ENCODE peak calls at places on chromosomes 12 and 14, in ten cellular contexts. A is AG04450, I is right lobe of liver, X is GM10248, Y is astrocyte of the spinal cord, Q is HCT116, N is H9, J is endodermal cell, U is stomach, F is epithelial cell of esophagus. R is an unnamed sample.

GRCh38 chr14:21498540-21499526 is 12.3 kb downstream of the METTL3 start:
- DNase-seq in X (peak), I (no peak), A (no peak), N (no peak), Y (peak), Q (peak), F (peak), J (peak), U (no peak), R (peak)

GRCh38 chr12:6604254-6605029 is 2.7 kb downstream of the CHD4 start:
- DNase-seq in A (no peak), N (no peak), F (no peak), Y (no peak), U (no peak), X (no peak), Q (no peak), J (no peak), I (peak), R (no peak)

GRCh38 chr12:68400231-68400829 is 68.2 kb upstream of the MDM1 start:
- DNase-seq in J (no peak), Y (no peak), U (no peak), F (no peak), N (no peak), X (no peak), I (no peak), Q (no peak), A (no peak), R (no peak)

GRCh38 chr14:51129130-51129529 is 34.2 kb upstream of the TRIM9 start:
- DNase-seq in I (no peak), A (no peak), J (peak), F (no peak), X (no peak), Q (no peak), N (no peak), U (no peak), Y (no peak), R (no peak)

GRCh38 chr12:29164477-29165163 is 15.5 kb downstream of the FAR2 start:
- DNase-seq in N (no peak), X (peak), Q (no peak), I (no peak), Y (peak), U (no peak), A (no peak), F (peak), J (no peak), R (no peak)

GRCh38 chr12:43740511-43741100 is 18.0 kb downstream of the PUS7L start:
- DNase-seq in Y (no peak), J (no peak), F (no peak), X (no peak), Q (no peak), N (no peak), A (no peak), U (no peak), I (no peak), R (no peak)

GRCh38 chr14:44759263-44759662 is 202.5 kb downstream of the KLHL28 start:
- DNase-seq in Y (no peak), F (no peak), I (no peak), N (no peak), J (no peak), Q (no peak), X (no peak), U (no peak), A (no peak), R (no peak)

GRCh38 chr12:52132754-52133161 is 53.3 kb downstream of the SMIM41 start:
- DNase-seq in A (no peak), X (no peak), U (no peak), Y (no peak), I (no peak), J (peak), N (no peak), Q (no peak), F (peak), R (no peak)

GRCh38 chr12:25950329-25951115 is 8.0 kb upstream of the RASSF8 start:
- DNase-seq in U (no peak), Y (no peak), Q (peak), A (no peak), X (no peak), N (no peak), F (peak), J (no peak), I (no peak), R (no peak)

GRCh38 chr12:14913381-14913781 is 25.0 kb downstream of the ERP27 start:
- DNase-seq in X (no peak), Q (peak), N (no peak), J (peak), U (peak), F (peak), I (no peak), Y (no peak), A (no peak), R (no peak)

GRCh38 chr12:54357802-54358619 is 6.3 kb downstream of the GPR84 start:
- DNase-seq in X (peak), A (no peak), N (peak), Y (no peak), Q (no peak), F (no peak), U (no peak), I (no peak), J (peak), R (peak)

GRCh38 chr14:105144666-105145380 is 23.8 kb downstream of the JAG2 start:
- DNase-seq in X (no peak), Y (no peak), A (no peak), Q (no peak), F (no peak), J (peak), U (no peak), I (no peak), N (peak), R (no peak)

GRCh38 chr14:68627868-68628604 is 164.8 kb downstream of the ZFP36L1 start:
- DNase-seq in A (no peak), Y (no peak), J (peak), N (peak), Q (peak), I (peak), F (peak), X (no peak), U (peak), R (peak)

GRCh38 chr12:9113296-9113986 is 2.3 kb downstream of the A2M start:
- DNase-seq in J (no peak), I (no peak), Y (no peak), N (no peak), A (no peak), F (no peak), U (no peak), X (no peak), Q (no peak), R (no peak)

GRCh38 chr14:92704036-92704804 is 44.2 kb downstream of the LGMN start:
- DNase-seq in F (no peak), Y (no peak), I (no peak), U (peak), Q (no peak), X (peak), A (no peak), N (no peak), J (no peak), R (no peak)

GRCh38 chr12:124464830-124465229 is 102.6 kb downstream of the NCOR2 start:
- DNase-seq in A (no peak), N (no peak), Q (no peak), X (no peak), J (no peak), F (peak), U (no peak), I (no peak), Y (no peak), R (no peak)

GRCh38 chr14:105472496-105472991 is 2.1 kb upstream of the CRIP2 start:
- DNase-seq in A (no peak), U (peak), I (peak), J (no peak), Y (no peak), N (no peak), X (no peak), F (no peak), Q (no peak), R (no peak)

GRCh38 chr14:104066279-104066678 is 19.2 kb upstream of the ASPG start:
- DNase-seq in A (no peak), J (no peak), U (no peak), F (no peak), Y (no peak), N (no peak), Q (no peak), I (no peak), X (no peak), R (no peak)

GRCh38 chr14:37889087-37889486 is 293.7 kb downstream of the TTC6 start:
- DNase-seq in Y (peak), F (no peak), J (peak), A (no peak), U (no peak), X (no peak), I (no peak), N (no peak), Q (no peak), R (no peak)

GRCh38 chr12:61308220-61308619 is 952.0 kb upstream of the USP15 start:
- DNase-seq in J (no peak), U (no peak), N (no peak), F (no peak), I (no peak), X (no peak), Y (no peak), Q (no peak), A (no peak), R (no peak)

GRCh38 chr12:29088611-29089219 is 60.4 kb upstream of the FAR2 start:
- DNase-seq in I (no peak), Q (no peak), J (no peak), N (no peak), A (no peak), F (peak), U (no peak), Y (peak), X (peak), R (no peak)

GRCh38 chr14:69376439-69376838 is 21.7 kb downstream of the ERH start:
- DNase-seq in Q (no peak), N (no peak), J (no peak), Y (peak), F (peak), I (no peak), X (no peak), A (no peak), U (no peak), R (no peak)

GRCh38 chr14:66514206-66514605 is 6.3 kb downstream of the GPHN start:
- DNase-seq in I (no peak), J (no peak), U (no peak), Y (no peak), F (peak), X (no peak), Q (no peak), A (no peak), N (no peak), R (no peak)

GRCh38 chr14:96249016-96249415 is 7.0 kb upstream of the BDKRB1 start:
- DNase-seq in I (no peak), Q (no peak), X (no peak), A (peak), J (no peak), F (peak), U (no peak), Y (peak), N (no peak), R (no peak)

GRCh38 chr12:114013601-114014345 is 47.6 kb upstream of the RBM19 start:
- DNase-seq in A (peak), Q (peak), N (peak), I (no peak), J (peak), F (no peak), U (no peak), X (no peak), Y (peak), R (no peak)

GRCh38 chr12:1356285-1356684 is 238.1 kb downstream of the FBXL14 start:
- DNase-seq in X (no peak), I (no peak), Y (no peak), F (no peak), J (no peak), Q (no peak), U (no peak), A (no peak), N (no peak), R (no peak)

GRCh38 chr14:89265229-89265628 is 151.8 kb downstream of the FOXN3 start:
- DNase-seq in N (no peak), Y (no peak), A (no peak), X (no peak), F (no peak), U (no peak), I (no peak), J (no peak), Q (no peak), R (no peak)

GRCh38 chr12:16449459-16449858 is 102.0 kb downstream of the MGST1 start:
- DNase-seq in X (no peak), U (no peak), F (no peak), J (no peak), I (no peak), N (no peak), A (no peak), Y (no peak), Q (no peak), R (no peak)

GRCh38 chr12:101040936-101041335 is 169.1 kb downstream of the SLC5A8 start:
- DNase-seq in I (no peak), U (no peak), X (no peak), Q (no peak), F (no peak), J (no peak), A (no peak), Y (no peak), N (no peak), R (no peak)

DNA sequence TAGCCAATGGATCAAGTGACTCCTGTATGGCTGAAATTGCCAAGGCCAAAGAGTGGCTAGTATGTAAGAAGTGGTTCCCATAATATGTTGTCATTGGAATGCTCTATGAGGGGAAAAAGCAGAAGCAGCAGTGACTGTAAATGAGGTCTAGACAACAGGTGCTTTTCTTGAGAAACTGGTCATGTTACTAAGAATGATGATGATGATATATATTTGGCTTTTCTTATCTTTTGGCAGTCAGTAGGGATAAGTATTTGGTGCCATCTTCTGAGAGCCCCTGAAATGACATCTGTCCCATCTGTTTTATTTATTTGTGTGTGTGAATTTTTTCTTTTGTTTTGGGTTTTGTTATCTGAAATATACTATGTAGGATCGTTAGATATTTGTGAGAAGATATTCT is 141.7 kb downstream of the SYT1 start:
- DNase-seq in U (no peak), J (no peak), N (no peak), I (no peak), X (no peak), Y (no peak), A (no peak), Q (peak), F (peak), R (no peak)
- TF ChIP-seq CTCF in U (no peak), J (peak), N (peak), I (peak), X (peak), Y (peak), A (peak), Q (peak), F (peak), R (no peak)

GRCh38 chr12:40331886-40332285 is 107.1 kb downstream of the LRRK2 start:
- DNase-seq in Y (no peak), I (no peak), A (no peak), F (peak), U (no peak), N (no peak), J (no peak), X (no peak), Q (no peak), R (no peak)

GRCh38 chr12:40338071-40338470 is 113.3 kb downstream of the LRRK2 start:
- DNase-seq in Y (no peak), I (no peak), N (no peak), U (no peak), A (no peak), Q (no peak), F (no peak), X (no peak), J (no peak), R (no peak)

GRCh38 chr12:40342010-40342409 is 117.2 kb downstream of the LRRK2 start:
- DNase-seq in F (no peak), X (no peak), Q (no peak), I (no peak), U (no peak), N (no peak), Y (no peak), J (no peak), A (no peak), R (no peak)

GRCh38 chr12:40336573-40337199 is 111.9 kb downstream of the LRRK2 start:
- DNase-seq in X (peak), A (no peak), Y (peak), I (no peak), J (no peak), F (peak), Q (no peak), N (no peak), U (no peak), R (no peak)
- TF ChIP-seq CTCF in X (peak), A (peak), Y (peak), I (peak), J (peak), F (peak), Q (peak), N (peak), U (no peak), R (peak)

DNA sequence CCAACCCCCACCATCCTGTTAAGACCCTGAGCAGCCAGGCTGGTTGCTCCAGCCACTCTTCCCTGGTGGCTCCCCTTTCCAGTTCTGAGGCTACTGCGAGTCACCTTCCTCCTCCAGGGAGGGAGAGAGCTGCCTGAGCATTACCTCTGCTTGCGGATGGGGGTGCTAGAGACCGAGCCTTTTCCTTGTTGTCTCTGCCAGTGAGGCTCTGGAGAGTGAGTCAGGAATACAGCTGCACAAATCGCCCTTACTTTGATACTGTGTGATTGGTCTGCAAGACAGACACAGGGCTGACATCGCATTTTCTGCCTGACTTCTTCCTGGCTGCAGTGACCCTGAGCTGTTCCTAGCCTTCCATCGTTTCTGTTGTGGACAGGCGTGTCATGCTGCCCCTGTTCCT is 94.3 kb downstream of the SLC25A47 start:
- DNase-seq in J (peak), F (peak), X (no peak), A (peak), N (peak), I (no peak), Q (peak), U (peak), Y (peak), R (peak)
- TF ChIP-seq CTCF in J (peak), F (peak), X (no peak), A (peak), N (peak), I (peak), Q (peak), U (peak), Y (peak), R (peak)

GRCh38 chr14:71320734-71321555 is 413.7 kb downstream of the PCNX1 start:
- DNase-seq in F (peak), X (peak), N (peak), A (no peak), J (peak), U (peak), Y (peak), I (peak), Q (no peak), R (peak)
- TF ChIP-seq CTCF in F (no peak), X (no peak), N (no peak), A (peak), J (peak), U (no peak), Y (no peak), I (no peak), Q (no peak), R (no peak)

DNA sequence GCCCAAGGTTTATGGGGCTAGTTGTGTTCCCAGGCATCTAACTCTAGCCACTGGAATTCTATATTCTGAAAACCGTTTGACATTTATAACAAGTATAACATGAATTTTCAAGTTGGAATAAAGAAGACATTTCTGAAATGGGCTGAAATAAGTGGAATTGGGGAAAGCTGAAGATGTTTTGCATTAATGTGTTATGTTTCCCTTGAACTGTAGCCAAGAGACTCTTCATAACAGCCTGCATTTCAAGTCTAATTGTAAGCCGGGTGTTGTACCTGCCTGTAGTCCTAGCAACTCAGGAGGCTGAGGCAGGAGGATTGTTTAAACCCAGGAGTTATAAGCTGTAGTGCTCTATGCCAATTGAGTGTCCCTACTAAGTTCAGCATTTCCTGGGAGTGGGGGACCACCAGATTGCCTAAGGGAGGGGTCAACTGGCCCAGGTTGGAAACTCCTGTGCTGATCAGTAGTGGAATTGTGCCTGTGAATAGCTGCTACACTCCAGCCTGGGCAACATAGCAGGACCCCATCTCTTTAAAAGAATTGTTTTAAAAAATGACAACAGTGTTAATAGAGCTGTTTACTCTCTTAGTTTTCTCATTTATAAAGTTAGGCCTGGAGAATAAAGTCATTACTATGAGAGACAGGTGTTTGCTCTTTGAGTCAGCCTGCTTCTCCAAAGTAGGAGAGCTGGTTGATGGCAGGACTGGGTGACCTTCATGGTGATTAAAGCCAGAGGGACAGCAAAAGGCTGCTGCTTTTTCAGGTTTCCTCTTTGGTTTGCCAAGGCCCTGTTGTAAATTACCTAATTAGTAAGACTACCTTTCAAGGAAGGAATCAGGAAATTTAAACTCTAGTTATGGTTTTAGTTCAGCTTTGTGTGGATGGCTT is 483.6 kb upstream of the RGS6 start:
- DNase-seq in I (no peak), U (no peak), J (no peak), Q (no peak), X (no peak), Y (no peak), F (no peak), N (no peak), A (no peak), R (no peak)
- TF ChIP-seq CTCF in I (no peak), U (no peak), J (no peak), Q (no peak), X (no peak), Y (no peak), F (no peak), N (no peak), A (no peak), R (no peak)